ENCODE peak calls at places on chromosomes 16 and 17, in four cellular contexts. W, S, Z and L are unnamed samples.

GRCh38 chr17:6489016-6489550 is 44.8 kb downstream of the PIMREG start:
- DNase-seq in W (no peak), Z (no peak), S (no peak), L (no peak)

GRCh38 chr17:82603981-82604448 is 44.2 kb downstream of the WDR45B start:
- DNase-seq in S (no peak), W (no peak), Z (peak; percentile 42), L (no peak)

GRCh38 chr17:50935201-50936124 is 69.3 kb upstream of the TOB1 start:
- DNase-seq in W (no peak), Z (peak; percentile 9), S (peak; percentile 98), L (no peak)

GRCh38 chr17:81858967-81859905 is 1.1 kb downstream of the P4HB start:
- DNase-seq in S (no peak), W (no peak), Z (no peak), L (no peak)

GRCh38 chr16:69523571-69523970 is 42.2 kb upstream of the NFAT5 start:
- DNase-seq in Z (no peak), S (no peak), W (no peak), L (no peak)

GRCh38 chr17:31688704-31689103 is 170.3 kb downstream of the COPRS start:
- DNase-seq in S (peak; percentile 28), W (no peak), Z (no peak), L (no peak)

GRCh38 chr16:55713103-55713502 is 57.3 kb downstream of the SLC6A2 start:
- DNase-seq in Z (no peak), S (no peak), W (no peak), L (no peak)

GRCh38 chr17:6752068-6752909 is 3.6 kb upstream of the XAF1 start:
- DNase-seq in S (peak; percentile 28), Z (no peak), W (no peak), L (peak; percentile 98)

GRCh38 chr17:34135841-34136240 is 119.2 kb upstream of the CCL2 start:
- DNase-seq in S (no peak), Z (no peak), W (no peak), L (no peak)

GRCh38 chr17:81346908-81347349 is 48.3 kb upstream of the BAHCC1 start:
- DNase-seq in Z (no peak), S (no peak), W (no peak), L (no peak)

GRCh38 chr17:75826561-75827290 is 17.5 kb downstream of the UNC13D start:
- DNase-seq in W (no peak), S (no peak), Z (peak; percentile 55), L (no peak)

GRCh38 chr16:56547120-56547948 is 17.5 kb upstream of the MT4 start:
- DNase-seq in Z (no peak), W (no peak), S (no peak), L (no peak)

GRCh38 chr17:32265192-32265895 is at the start of gene RHBDL3:
- DNase-seq in Z (peak; percentile 77), W (no peak), S (no peak), L (no peak)

GRCh38 chr17:56936697-56937322 is 23.0 kb upstream of the TRIM25 start:
- DNase-seq in S (no peak), W (no peak), Z (no peak), L (no peak)

GRCh38 chr16:11327277-11328171 is 17.7 kb upstream of the RMI2 start:
- DNase-seq in Z (peak; percentile 71), S (no peak), W (no peak), L (no peak)

GRCh38 chr17:1590747-1591473 is 28.3 kb upstream of the PITPNA start:
- DNase-seq in W (no peak), Z (no peak), S (no peak), L (no peak)

DNA sequence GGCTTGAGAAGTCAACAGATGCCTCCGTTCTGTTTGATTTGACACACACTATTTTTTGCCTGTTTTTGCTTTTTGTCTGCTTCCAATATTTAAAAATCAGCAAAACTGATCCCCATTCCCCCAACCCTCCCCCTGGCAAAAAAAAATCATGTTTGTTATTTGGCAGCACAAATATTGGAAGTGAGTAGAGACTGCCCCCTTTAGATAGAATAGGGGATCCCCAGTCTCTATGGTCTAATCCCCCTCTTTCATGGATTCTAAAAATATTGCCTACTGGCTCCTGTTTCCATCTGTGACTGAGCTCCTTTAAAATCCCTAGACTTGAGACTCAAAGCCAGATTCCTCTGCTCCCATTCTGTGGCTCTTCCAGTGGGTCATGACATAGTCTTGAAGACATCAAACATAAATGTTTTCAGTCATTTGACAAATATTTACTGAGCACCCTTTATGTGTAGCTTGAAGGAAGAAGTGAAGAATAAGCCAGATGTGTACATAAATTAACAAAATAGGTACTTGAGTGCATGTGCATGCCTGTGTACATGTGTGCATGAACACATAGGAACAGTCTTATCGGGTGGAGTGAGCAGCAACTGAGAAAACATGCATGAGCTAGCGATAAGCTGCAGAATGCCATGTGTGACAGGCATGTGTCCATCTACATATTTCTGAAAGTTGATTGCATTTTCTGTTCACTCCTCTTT is 101.2 kb downstream of the SALL1 start:
- DNase-seq in S (no peak), Z (no peak), W (no peak), L (no peak)
- TF ChIP-seq CTCF in S (no peak), Z (no peak), W (peak; percentile 18), L (no peak)

DNA sequence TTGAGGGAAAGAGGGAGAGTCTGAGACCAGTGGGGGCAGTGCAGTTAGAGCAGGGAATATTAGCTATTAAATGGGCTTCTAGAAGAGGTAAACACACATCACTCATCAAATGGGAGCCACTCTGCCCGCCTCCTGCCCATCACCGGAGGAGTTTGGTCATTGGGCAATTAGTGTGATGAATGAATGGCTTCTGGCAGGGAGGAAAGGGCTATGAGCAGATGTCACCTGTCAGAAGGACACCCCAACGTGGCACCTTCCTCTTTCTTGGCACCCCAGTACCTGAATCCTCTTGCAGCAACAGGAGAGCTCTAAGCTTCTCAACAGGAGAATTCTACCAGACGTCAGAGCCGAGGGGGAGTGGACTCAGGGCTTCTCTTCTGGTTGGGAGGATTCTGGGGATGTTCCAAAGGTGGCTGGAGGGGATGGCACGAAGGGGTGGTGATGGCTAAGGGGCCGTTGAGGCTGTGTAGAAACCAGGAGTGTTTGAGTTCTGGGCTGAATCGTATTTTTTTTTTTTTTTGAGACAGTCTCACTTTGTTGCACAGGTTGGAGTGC is 11.0 kb downstream of the C1QTNF1 start:
- DNase-seq in Z (no peak), S (no peak), W (no peak), L (no peak)
- TF ChIP-seq CTCF in Z (no peak), S (no peak), W (no peak), L (no peak)

GRCh38 chr17:69335018-69335417 is 8.1 kb upstream of the ABCA5 start:
- DNase-seq in W (no peak), S (no peak), Z (peak; percentile 10), L (no peak)
- TF ChIP-seq CTCF in W (peak; percentile 47), S (peak; percentile 74), Z (peak; percentile 19), L (peak; percentile 51)

GRCh38 chr17:36847293-36847645 is 90.0 kb upstream of the LHX1 start:
- DNase-seq in W (no peak), Z (no peak), S (no peak), L (no peak)
- TF ChIP-seq CTCF in W (no peak), Z (no peak), S (no peak), L (no peak)